ENCODE peak calls at places on chromosome 1, in four cellular contexts. P, U, T and Y are unnamed samples. For H3K4me1, the result is how much of the 10 kb centered on the place peaks cover.

GRCh38 chr1:11518016-11518670 is 39.2 kb downstream of the DISP3 start:
- DNase-seq in P (no peak), U (no peak), T (peak), Y (no peak)

GRCh38 chr1:158329807-158330206 is 1.5 kb downstream of the CD1B start:
- DNase-seq in P (no peak), U (no peak), T (no peak), Y (no peak)

GRCh38 chr1:22846453-22846852 is 126.2 kb downstream of the LACTBL1 start:
- DNase-seq in P (no peak), U (no peak), T (no peak), Y (no peak)

GRCh38 chr1:32336963-32337675 is 1.1 kb upstream of the MARCKSL1 start:
- DNase-seq in P (no peak), U (no peak), T (peak), Y (no peak)

GRCh38 chr1:966135-966602 is at the start of gene PLEKHN1:
- DNase-seq in P (no peak), U (no peak), T (peak), Y (no peak)

GRCh38 chr1:5427026-5427613 is 565.1 kb downstream of the NPHP4 start:
- DNase-seq in P (no peak), U (no peak), T (no peak), Y (no peak)

GRCh38 chr1:59502009-59502691 is 205.3 kb downstream of the FGGY start:
- DNase-seq in P (no peak), U (no peak), T (no peak), Y (no peak)

GRCh38 chr1:55353709-55354620 is 138.8 kb upstream of the USP24 start:
- DNase-seq in P (no peak), U (no peak), T (no peak), Y (no peak)

GRCh38 chr1:14835725-14836124 is 237.2 kb downstream of the KAZN start:
- DNase-seq in P (no peak), U (no peak), T (no peak), Y (no peak)

GRCh38 chr1:108665047-108665446 is 4.2 kb upstream of the HENMT1 start:
- DNase-seq in P (no peak), U (no peak), T (no peak), Y (no peak)

GRCh38 chr1:54853793-54854370 is 33.1 kb downstream of the DHCR24 start:
- DNase-seq in P (no peak), U (no peak), T (no peak), Y (no peak)

GRCh38 chr1:104402178-104402577 is 652.5 kb downstream of the AMY1C start:
- DNase-seq in P (no peak), U (no peak), T (no peak), Y (no peak)

GRCh38 chr1:62230724-62231123 is 36.1 kb downstream of the L1TD1 start:
- DNase-seq in P (no peak), U (no peak), T (no peak), Y (no peak)

GRCh38 chr1:93078935-93079654 is at the start of gene MTF2:
- DNase-seq in P (peak), U (peak), T (peak), Y (peak)

DNA sequence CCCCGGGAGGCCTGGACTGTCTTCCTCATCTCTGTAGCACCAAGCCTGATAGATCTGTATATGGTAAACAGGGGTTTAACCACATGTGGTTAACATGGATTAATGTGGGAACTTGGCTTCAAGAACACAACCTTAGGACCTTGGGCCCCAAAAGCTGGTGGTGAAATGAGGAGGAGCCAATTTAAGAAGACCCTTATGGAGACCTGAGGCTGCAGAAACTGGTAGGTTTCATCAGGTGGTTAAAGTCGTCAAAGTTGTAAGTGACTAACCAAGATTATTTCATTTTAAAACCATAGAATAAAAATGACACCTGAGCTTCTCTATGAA is 14.0 kb downstream of the THEMIS2 start:
- DNase-seq in P (no peak), U (no peak), T (no peak), Y (no peak)
- H3K4me1 ChIP-seq in P (under half), U (under half), T (half or more), Y (under half)

DNA sequence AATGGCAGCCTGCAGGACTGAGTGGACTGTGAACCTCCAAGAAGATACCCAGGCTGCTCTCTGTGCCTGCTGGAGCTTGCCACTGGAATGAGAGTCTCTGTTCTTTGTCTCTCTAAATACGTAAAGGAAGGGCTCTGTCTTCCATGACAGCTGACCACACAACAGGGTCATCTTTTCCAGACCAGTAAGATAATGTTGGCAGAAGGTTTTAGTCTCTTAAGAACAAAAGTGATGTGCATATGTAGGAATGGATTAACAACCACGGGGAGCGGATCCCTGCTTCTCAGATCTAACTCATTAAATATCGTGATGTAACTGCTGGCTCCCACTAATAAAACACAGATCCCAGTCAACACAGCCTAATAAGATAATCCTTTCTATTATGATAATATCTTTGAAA is 67.5 kb downstream of the MAP10 start:
- DNase-seq in P (no peak), U (no peak), T (no peak), Y (no peak)
- H3K4me1 ChIP-seq in P (under half), U (under half), T (under half), Y (under half)

DNA sequence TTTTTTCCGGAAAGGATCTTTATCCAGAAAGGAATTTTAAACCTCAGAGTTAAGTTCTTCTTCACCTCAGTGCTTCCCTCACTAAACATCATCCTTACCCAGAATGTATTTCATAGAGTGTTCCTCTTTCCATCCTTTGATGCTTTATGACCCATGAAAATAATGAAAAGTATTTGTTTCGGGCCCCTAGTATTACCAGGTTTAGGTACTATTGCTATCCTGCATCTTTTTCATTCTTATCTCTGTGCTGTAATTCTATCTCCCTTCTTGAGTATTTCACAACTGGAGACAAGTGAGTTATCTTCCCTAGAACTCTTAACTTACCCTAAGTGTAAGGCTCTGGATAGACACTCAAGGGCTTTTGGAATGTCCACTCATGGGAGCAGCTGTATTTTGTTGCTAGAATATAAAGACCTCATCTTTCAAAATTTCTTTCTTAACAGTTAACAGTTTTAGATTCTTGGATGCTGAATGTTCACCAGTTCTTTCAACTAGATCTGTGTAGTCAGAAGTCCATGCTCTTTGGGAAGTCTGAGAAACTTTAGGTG is 26.2 kb downstream of the UCK2 start:
- DNase-seq in P (no peak), U (no peak), T (no peak), Y (no peak)
- H3K4me1 ChIP-seq in P (under half), U (under half), T (half or more), Y (half or more)

GRCh38 chr1:184492543-184492942 is 105.7 kb downstream of the C1orf21 start:
- DNase-seq in P (no peak), U (no peak), T (no peak), Y (no peak)
- H3K4me1 ChIP-seq in P (under half), U (under half), T (under half), Y (under half)

GRCh38 chr1:208177656-208178055 is 66.5 kb downstream of the PLXNA2 start:
- DNase-seq in P (no peak), U (no peak), T (no peak), Y (no peak)

GRCh38 chr1:208181259-208181816 is 62.8 kb downstream of the PLXNA2 start:
- DNase-seq in P (no peak), U (no peak), T (no peak), Y (no peak)

GRCh38 chr1:208178091-208178529 is 66.1 kb downstream of the PLXNA2 start:
- DNase-seq in P (no peak), U (no peak), T (no peak), Y (no peak)

GRCh38 chr1:208179303-208179702 is 64.9 kb downstream of the PLXNA2 start:
- DNase-seq in P (peak), U (no peak), T (no peak), Y (no peak)

GRCh38 chr1:208179850-208180416 is 64.3 kb downstream of the PLXNA2 start:
- DNase-seq in P (no peak), U (no peak), T (no peak), Y (no peak)
- H3K4me1 ChIP-seq in P (under half), U (under half), T (half or more), Y (half or more)

DNA sequence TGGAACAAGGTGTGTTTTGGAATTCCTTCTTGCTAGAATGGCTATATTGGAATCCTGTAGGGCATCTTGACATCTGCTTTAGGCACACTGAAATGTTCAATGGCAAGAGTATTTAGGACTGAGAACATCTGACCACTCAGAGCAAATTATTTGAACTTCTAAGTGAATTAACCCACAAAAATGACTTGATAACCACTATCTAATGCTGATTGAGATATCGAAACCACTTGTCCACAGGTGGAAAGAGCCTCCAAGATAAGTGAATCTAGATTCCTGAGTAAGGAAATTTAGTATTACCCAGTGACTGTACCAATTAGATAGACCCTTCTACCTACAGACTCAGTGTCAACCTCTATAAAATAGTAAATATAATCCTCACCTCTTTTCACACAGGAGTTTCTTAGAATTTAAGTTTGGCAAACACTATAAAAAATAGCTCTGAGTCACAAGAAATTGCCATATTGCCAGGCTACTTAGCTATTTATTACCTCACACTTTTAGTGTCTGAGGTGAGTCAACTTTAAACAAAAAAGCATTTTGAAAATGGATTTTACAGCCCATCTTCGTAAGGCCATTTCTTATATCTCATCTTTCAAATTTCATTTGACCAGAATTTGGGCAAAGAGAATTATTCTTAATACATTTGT is 421.8 kb downstream of the PTBP2 start:
- DNase-seq in P (no peak), U (no peak), T (no peak), Y (no peak)
- H3K4me1 ChIP-seq in P (under half), U (under half), T (under half), Y (under half)

GRCh38 chr1:41471658-41472057 is 12.8 kb downstream of the EDN2 start:
- DNase-seq in P (no peak), U (no peak), T (no peak), Y (no peak)
- H3K4me1 ChIP-seq in P (under half), U (under half), T (under half), Y (under half)

GRCh38 chr1:232621050-232621449 is 8.9 kb downstream of the SIPA1L2 start:
- DNase-seq in P (no peak), U (no peak), T (no peak), Y (no peak)
- H3K4me1 ChIP-seq in P (under half), U (under half), T (half or more), Y (under half)